ENCODE peak calls at places on chromosomes 7 and 10, in seven cellular contexts. P is HEK293T; G is substantia nigra; Y is GM12865; W is Right ventricle myocardium superior; X is activated effector memory CD4-positive, alpha-beta T cell treated with anti-CD3 and anti-CD28 coated beads, Interleukin-2, amount 50 U/mL, for 16 hours; S is foreskin fibroblast. I is an unnamed sample.

GRCh38 chr7:45980181-45980905 is 59.3 kb upstream of the IGFBP3 start:
- DNase-seq in S (peak; percentile 57), G (no peak), P (no peak), X (no peak), Y (no peak), W (no peak), I (no peak)

GRCh38 chr10:34087095-34087418 is 728.0 kb downstream of the PARD3 start:
- DNase-seq in G (no peak), W (no peak), X (no peak), Y (no peak), S (no peak), P (no peak), I (no peak)

GRCh38 chr7:134083766-134084487 is 43.2 kb upstream of the LRGUK start:
- DNase-seq in Y (no peak), S (peak; percentile 46), G (no peak), X (no peak), W (no peak), P (no peak), I (no peak)

GRCh38 chr7:124701955-124702354 is 63.6 kb downstream of the GPR37 start:
- DNase-seq in Y (no peak), X (no peak), S (peak; percentile 11), P (peak; percentile 12), W (no peak), G (no peak), I (no peak)

GRCh38 chr7:93856319-93856718 is 34.2 kb downstream of the TFPI2 start:
- DNase-seq in W (no peak), P (no peak), X (no peak), S (no peak), G (no peak), Y (peak; percentile 15), I (no peak)

GRCh38 chr10:70540089-70540788 is 61.7 kb downstream of the PALD1 start:
- DNase-seq in X (no peak), P (peak; percentile 42), G (no peak), S (peak; percentile 41), Y (peak; percentile 45), W (peak; percentile 54), I (no peak)

GRCh38 chr7:143393267-143394041 is 12.3 kb downstream of the ZYX start:
- DNase-seq in W (no peak), G (no peak), S (peak; percentile 61), X (no peak), Y (no peak), P (no peak), I (no peak)

GRCh38 chr7:108407674-108408073 is 48.6 kb downstream of the NRCAM start:
- DNase-seq in S (no peak), G (no peak), W (no peak), X (no peak), P (no peak), Y (no peak), I (no peak)

GRCh38 chr10:3482200-3482993 is 302.6 kb downstream of the KLF6 start:
- DNase-seq in S (peak; percentile 95), W (no peak), G (no peak), Y (peak; percentile 56), X (no peak), P (peak; percentile 62), I (no peak)

GRCh38 chr7:102220229-102220850 is 66.3 kb upstream of the SH2B2 start:
- DNase-seq in W (no peak), S (no peak), G (no peak), P (no peak), Y (no peak), X (no peak), I (no peak)

GRCh38 chr7:108002726-108003590 is at the start of gene LAMB1:
- DNase-seq in G (no peak), P (peak; percentile 79), S (peak; percentile 91), Y (no peak), W (peak; percentile 91), X (no peak), I (peak; percentile 85)

GRCh38 chr10:103759100-103759781 is 96.1 kb downstream of the SH3PXD2A start:
- DNase-seq in P (no peak), S (peak; percentile 87), X (peak; percentile 73), W (peak; percentile 65), G (peak; percentile 46), Y (peak; percentile 32), I (no peak)

GRCh38 chr10:4532976-4533375 is 293.0 kb upstream of the AKR1E2 start:
- DNase-seq in W (no peak), X (no peak), G (no peak), S (peak; percentile 59), Y (no peak), P (no peak), I (no peak)

GRCh38 chr7:151884276-151885201 is 7.6 kb upstream of the PRKAG2 start:
- DNase-seq in Y (peak; percentile 58), W (no peak), G (no peak), P (no peak), X (peak; percentile 37), S (no peak), I (no peak)

I was measured in type B pancreatic cell.